ENCODE peak calls at places on chromosomes 16 and 17, in seven cellular contexts. K is ovary, B is transverse colon, Q is A549, Y is tibial nerve, H is H1, O is K562. V is an unnamed sample. For H3K4me1, the result is how much of the 10 kb centered on the place peaks cover.

GRCh38 chr17:360141-360705 is 7.6 kb upstream of the RPH3AL start:
- DNase-seq in Q (no peak), K (no peak), O (no peak), B (no peak), H (no peak), Y (no peak), V (no peak)

GRCh38 chr17:39553326-39553945 is 54.3 kb downstream of the NEUROD2 start:
- DNase-seq in K (no peak), Q (no peak), H (no peak), B (no peak), Y (no peak), O (no peak), V (no peak)

GRCh38 chr16:55471448-55472097 is 7.4 kb upstream of the MMP2 start:
- DNase-seq in K (no peak), B (no peak), Y (no peak), H (no peak), Q (no peak), O (no peak), V (no peak)

GRCh38 chr17:82188001-82188961 is 24.4 kb downstream of the CCDC57 start:
- DNase-seq in H (no peak), Q (no peak), K (no peak), O (no peak), B (no peak), Y (no peak), V (no peak)

GRCh38 chr17:46117850-46118696 is 75.2 kb downstream of the KANSL1 start:
- DNase-seq in O (peak), B (no peak), K (no peak), Q (no peak), H (no peak), Y (no peak), V (no peak)

GRCh38 chr17:19741832-19742457 is 6.2 kb downstream of the ALDH3A1 start:
- DNase-seq in Q (no peak), O (no peak), K (no peak), H (no peak), B (no peak), Y (no peak), V (no peak)

GRCh38 chr17:65630502-65630901 is 69.1 kb upstream of the AXIN2 start:
- DNase-seq in H (no peak), K (no peak), Y (no peak), B (no peak), O (no peak), Q (no peak), V (no peak)

GRCh38 chr16:62408760-62409159 is 372.5 kb upstream of the CDH8 start:
- DNase-seq in H (peak), Y (no peak), B (no peak), O (no peak), K (no peak), Q (no peak), V (no peak)

GRCh38 chr16:75618782-75619181 is 4.3 kb downstream of the ADAT1 start:
- DNase-seq in H (no peak), Q (no peak), B (no peak), K (no peak), Y (no peak), O (no peak), V (no peak)

GRCh38 chr17:32927724-32928526 is at the start of gene TMEM98:
- DNase-seq in K (peak), Q (no peak), B (peak), O (peak), H (no peak), Y (no peak), V (no peak)

GRCh38 chr16:57555831-57556230 is 13.4 kb downstream of the ADGRG5 start:
- DNase-seq in B (no peak), Q (no peak), O (no peak), K (no peak), Y (no peak), H (no peak), V (no peak)

GRCh38 chr16:16019488-16019887 is 70.1 kb downstream of the ABCC1 start:
- DNase-seq in B (no peak), Y (no peak), Q (peak), H (no peak), K (no peak), O (no peak), V (no peak)

GRCh38 chr17:42111265-42111636 is 1.3 kb downstream of the DHX58 start:
- DNase-seq in Y (no peak), H (no peak), K (no peak), O (no peak), Q (no peak), B (no peak), V (no peak)

GRCh38 chr16:10936585-10936984 is 5.7 kb downstream of the DEXI start:
- DNase-seq in K (no peak), H (no peak), Q (no peak), O (no peak), Y (no peak), B (no peak), V (no peak)

GRCh38 chr17:33647976-33648375 is 354.9 kb upstream of the ASIC2 start:
- DNase-seq in Y (no peak), Q (peak), B (no peak), O (no peak), K (no peak), H (no peak), V (no peak)

GRCh38 chr16:31199430-31200041 is 3.0 kb downstream of the PYCARD start:
- DNase-seq in O (no peak), K (no peak), B (no peak), Q (no peak), Y (no peak), H (no peak), V (no peak)

GRCh38 chr16:31198207-31198882 is 4.2 kb downstream of the PYCARD start:
- DNase-seq in Q (no peak), B (no peak), O (no peak), K (no peak), H (no peak), Y (no peak), V (no peak)

GRCh38 chr16:31193874-31194273 is 8.7 kb downstream of the PYCARD start:
- DNase-seq in Y (no peak), B (no peak), O (no peak), K (no peak), Q (no peak), H (no peak), V (no peak)

GRCh38 chr16:31194898-31195297 is 7.7 kb downstream of the PYCARD start:
- DNase-seq in B (no peak), Q (no peak), Y (no peak), H (no peak), O (no peak), K (no peak), V (no peak)

GRCh38 chr16:31196324-31197088 is 6.1 kb downstream of the PYCARD start:
- DNase-seq in B (no peak), O (no peak), Q (no peak), K (no peak), Y (no peak), H (no peak), V (no peak)
- TF ChIP-seq POLR2A in B (no peak), O (peak), Q (no peak), K (no peak), Y (no peak), H (peak), V (no peak)

DNA sequence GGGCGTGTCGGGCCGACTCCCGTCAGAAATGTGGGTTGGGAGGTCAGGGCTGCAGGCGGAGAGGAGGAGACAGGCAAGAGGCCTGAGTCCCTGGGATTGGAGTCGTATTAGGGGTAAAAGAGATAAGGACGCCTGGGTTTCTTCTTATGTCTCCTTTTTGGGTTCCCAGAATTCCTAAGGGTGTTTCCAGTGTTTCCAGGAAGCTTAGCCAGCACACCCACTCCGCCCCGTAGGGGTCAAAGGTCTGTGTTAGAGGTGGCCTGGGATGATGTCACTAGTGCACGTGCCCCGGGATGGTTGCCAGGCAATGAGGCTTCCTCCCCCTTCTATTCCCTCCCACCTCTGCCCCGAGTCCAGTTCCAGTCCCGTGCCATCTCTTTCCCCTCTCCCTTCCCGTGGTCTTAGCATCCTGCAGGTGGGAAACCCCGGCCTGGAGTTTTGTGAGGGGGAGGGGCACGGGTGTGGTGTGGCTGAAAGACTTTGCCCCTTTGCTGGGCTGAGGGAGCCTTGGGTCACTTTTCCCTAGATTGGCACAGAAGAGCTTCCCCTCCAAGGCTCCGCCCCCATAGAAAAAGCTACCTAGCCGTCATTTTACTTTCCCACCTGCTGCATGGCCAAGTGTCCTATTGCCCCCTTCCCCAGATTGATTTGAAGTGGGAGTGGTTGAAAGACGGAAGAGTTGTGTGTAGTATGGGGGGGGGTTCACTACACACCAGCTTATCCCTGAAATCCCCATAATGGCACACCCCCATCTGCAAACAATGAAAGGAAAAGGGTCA is 2.8 kb downstream of the KDM6B start:
- DNase-seq in O (peak), Q (peak), K (peak), Y (peak), B (peak), H (peak), V (peak)
- TF ChIP-seq EP300 in O (peak), Q (no peak), K (peak), Y (peak), B (peak), H (peak), V (peak)

GRCh38 chr17:57928898-57929297 is 26.3 kb downstream of the CUEDC1 start:
- DNase-seq in Y (no peak), H (no peak), K (no peak), B (no peak), O (no peak), Q (no peak), V (no peak)

GRCh38 chr17:57930239-57930638 is 25.0 kb downstream of the CUEDC1 start:
- DNase-seq in K (no peak), O (no peak), H (no peak), Q (no peak), B (no peak), Y (no peak), V (no peak)

GRCh38 chr17:57927048-57927723 is 28.0 kb downstream of the CUEDC1 start:
- DNase-seq in Y (no peak), H (no peak), K (no peak), B (peak), O (no peak), Q (no peak), V (no peak)

GRCh38 chr17:57929392-57929791 is 25.8 kb downstream of the CUEDC1 start:
- DNase-seq in H (no peak), O (no peak), Y (no peak), K (no peak), Q (no peak), B (no peak), V (no peak)

GRCh38 chr17:57931488-57932137 is 23.6 kb downstream of the CUEDC1 start:
- DNase-seq in Y (no peak), B (no peak), Q (no peak), O (no peak), K (no peak), H (no peak), V (no peak)
- H3K4me1 ChIP-seq in Y (under half), B (half or more), Q (half or more), O (under half), K (under half), H (under half), V (half or more)

GRCh38 chr17:60676758-60677307 is 818 bp upstream of the BCAS3 start:
- DNase-seq in Y (no peak), O (no peak), Q (no peak), B (no peak), H (no peak), K (peak), V (no peak)

GRCh38 chr17:60675997-60676396 is 1.7 kb upstream of the BCAS3 start:
- DNase-seq in O (no peak), K (no peak), Q (no peak), H (no peak), Y (no peak), B (no peak), V (no peak)

GRCh38 chr17:60678118-60678444 is 430 bp downstream of the BCAS3 start:
- DNase-seq in K (no peak), H (no peak), O (peak), B (no peak), Q (peak), Y (no peak), V (no peak)

GRCh38 chr17:60679287-60679686 is 1.6 kb downstream of the BCAS3 start:
- DNase-seq in K (no peak), Y (no peak), O (no peak), B (no peak), H (no peak), Q (no peak), V (no peak)

DNA sequence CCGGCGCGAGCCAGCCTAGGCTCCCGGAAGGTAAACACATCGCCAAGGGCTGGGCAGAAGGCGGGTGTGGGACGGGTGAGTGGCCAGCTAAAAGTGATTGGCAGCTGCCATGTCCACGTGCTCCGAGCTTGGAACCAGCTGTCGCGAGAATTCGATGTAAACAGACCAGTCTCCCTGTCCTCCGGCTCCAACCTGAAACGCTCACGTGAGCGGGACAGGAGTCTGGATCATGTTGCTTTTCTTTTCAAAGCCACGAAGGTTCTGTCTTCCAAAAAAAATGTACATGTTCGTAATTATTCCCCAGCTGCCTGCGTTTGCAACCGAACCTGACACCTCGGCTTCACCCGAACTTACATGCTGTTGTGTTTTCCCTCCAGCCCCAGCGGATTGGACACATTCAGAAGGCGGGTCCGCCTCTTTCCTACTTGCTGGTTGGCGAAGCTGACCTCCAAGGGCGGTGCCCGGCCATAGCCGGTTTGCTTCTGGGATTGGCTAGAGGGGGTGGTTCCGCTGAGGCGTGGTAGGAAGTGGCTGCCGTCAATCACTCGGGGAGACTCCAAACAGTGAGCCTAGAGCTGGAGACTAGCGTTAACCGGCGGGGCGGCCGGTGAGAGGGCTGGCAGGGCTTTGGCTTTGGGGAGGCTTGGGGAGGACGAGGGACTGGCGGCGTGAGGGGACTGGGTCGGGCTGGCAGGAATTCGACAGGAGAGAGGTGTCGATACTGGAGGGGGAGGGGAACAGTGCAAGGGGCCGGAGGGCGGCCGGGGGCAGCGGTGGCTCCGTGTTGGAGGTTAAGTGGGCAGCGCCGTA is at the start of gene BCAS3:
- DNase-seq in B (peak), O (peak), Y (peak), Q (peak), H (peak), K (peak), V (peak)
- TF ChIP-seq POLR2A in B (peak), O (peak), Y (peak), Q (peak), H (peak), K (peak), V (peak)

GRCh38 chr17:3890082-3890892 is 2.6 kb downstream of the CAMKK1 start:
- DNase-seq in Y (peak), O (peak), K (peak), H (no peak), B (peak), Q (peak), V (peak)
- TF ChIP-seq EP300 in Y (no peak), O (no peak), K (no peak), H (no peak), B (no peak), Q (no peak), V (peak)

V was measured in sigmoid colon.